ENCODE peak calls at places on chromosomes 11 and 22, in seven cellular contexts. B, K, T, J, X, I and W are unnamed samples.

GRCh38 chr11:44923796-44924195 is 26.9 kb downstream of the TP53I11 start:
- DNase-seq in B (no peak), K (no peak), T (no peak), J (no peak), X (no peak), I (no peak), W (no peak)

GRCh38 chr11:112173152-112173551 is 2.2 kb upstream of the BCO2 start:
- DNase-seq in B (no peak), K (no peak), T (no peak), J (no peak), X (no peak), I (no peak), W (no peak)

GRCh38 chr11:11157201-11157600 is 195.8 kb downstream of the CSNK2A3 start:
- DNase-seq in B (peak; percentile 49), K (no peak), T (peak; percentile 84), J (peak; percentile 6), X (peak; percentile 42), I (no peak), W (no peak)

GRCh38 chr11:86932942-86933875 is 22.0 kb downstream of the FZD4 start:
- DNase-seq in B (no peak), K (no peak), T (no peak), J (no peak), X (no peak), I (no peak), W (no peak)

GRCh38 chr11:86873573-86874083 is 73.3 kb downstream of the PRSS23 start:
- DNase-seq in B (no peak), K (no peak), T (no peak), J (no peak), X (no peak), I (no peak), W (no peak)

GRCh38 chr11:35147273-35147672 is 8.3 kb downstream of the CD44 start:
- DNase-seq in B (no peak), K (no peak), T (no peak), J (no peak), X (no peak), I (no peak), W (no peak)

GRCh38 chr22:26464312-26464711 is 19.3 kb downstream of the HPS4 start:
- DNase-seq in B (no peak), K (no peak), T (no peak), J (no peak), X (no peak), I (peak; percentile 71), W (no peak)

GRCh38 chr11:10325398-10326079 is 20.7 kb downstream of the ADM start:
- DNase-seq in B (no peak), K (no peak), T (no peak), J (no peak), X (no peak), I (no peak), W (no peak)

GRCh38 chr22:25449781-25450317 is 114.6 kb upstream of the GRK3 start:
- DNase-seq in B (no peak), K (no peak), T (no peak), J (no peak), X (no peak), I (no peak), W (no peak)

GRCh38 chr11:120307476-120307875 is 17.6 kb upstream of the TLCD5 start:
- DNase-seq in B (no peak), K (no peak), T (no peak), J (no peak), X (no peak), I (no peak), W (no peak)

GRCh38 chr11:113263458-113264095 is 50.8 kb upstream of the TTC12 start:
- DNase-seq in B (no peak), K (no peak), T (no peak), J (no peak), X (no peak), I (no peak), W (no peak)

GRCh38 chr11:103744496-103745153 is 291.8 kb upstream of the DDI1 start:
- DNase-seq in B (no peak), K (no peak), T (no peak), J (no peak), X (no peak), I (no peak), W (no peak)

GRCh38 chr11:111384494-111384893 is 5.4 kb upstream of the POU2AF1 start:
- DNase-seq in B (no peak), K (no peak), T (no peak), J (no peak), X (no peak), I (no peak), W (no peak)

GRCh38 chr11:111737180-111737876 is 28.9 kb downstream of the PPP2R1B start:
- DNase-seq in B (no peak), K (no peak), T (no peak), J (no peak), X (no peak), I (no peak), W (no peak)

GRCh38 chr11:89612111-89612510 is 98.0 kb upstream of the TRIM77 start:
- DNase-seq in B (no peak), K (no peak), T (no peak), J (no peak), X (no peak), I (no peak), W (no peak)

GRCh38 chr11:59698506-59698905 is 15.1 kb downstream of the OR10V1 start:
- DNase-seq in B (no peak), K (no peak), T (no peak), J (no peak), X (no peak), I (no peak), W (no peak)

GRCh38 chr11:47408598-47409439 is 429 bp downstream of the SLC39A13 start:
- DNase-seq in B (peak; percentile 33), K (no peak), T (peak; percentile 33), J (no peak), X (peak; percentile 47), I (no peak), W (no peak)

GRCh38 chr11:123681007-123681406 is 26.6 kb upstream of the SCN3B start:
- DNase-seq in B (no peak), K (no peak), T (no peak), J (no peak), X (no peak), I (no peak), W (no peak)

GRCh38 chr11:29448246-29448877 is 568.5 kb downstream of the KCNA4 start:
- DNase-seq in B (no peak), K (no peak), T (peak; percentile 57), J (no peak), X (peak; percentile 9), I (no peak), W (no peak)

GRCh38 chr11:47915407-47916137 is 64.8 kb upstream of the PTPRJ start:
- DNase-seq in B (peak; percentile 30), K (no peak), T (no peak), J (no peak), X (peak; percentile 20), I (no peak), W (no peak)

GRCh38 chr11:77424639-77425038 is 49.3 kb downstream of the PAK1 start:
- DNase-seq in B (no peak), K (no peak), T (no peak), J (no peak), X (no peak), I (no peak), W (no peak)

GRCh38 chr11:104547996-104548661 is 350.1 kb downstream of the CASP12 start:
- DNase-seq in B (no peak), K (no peak), T (peak; percentile 55), J (no peak), X (no peak), I (no peak), W (no peak)

GRCh38 chr22:24003887-24004286 is 1.4 kb downstream of the GSTT4 start:
- DNase-seq in B (no peak), K (no peak), T (no peak), J (no peak), X (no peak), I (no peak), W (no peak)

GRCh38 chr11:10208045-10208674 is 85.9 kb downstream of the SBF2 start:
- DNase-seq in B (peak; percentile 5), K (no peak), T (peak; percentile 83), J (no peak), X (no peak), I (no peak), W (peak; percentile 7)